ENCODE peak calls at places on chromosomes 7 and 10, in nine cellular contexts. One of them, this sample, is unnamed.

GRCh38 chr10:74293686-74294365 is 142.8 kb downstream of the ADK start:
- DNase-seq in activated CD4-positive, CD25-positive, alpha-beta regulatory T cell treated with anti-CD3 and anti-CD28 coated beads, Interleukin-2, amount 50 U/mL, for 72 hours: no peak
- DNase-seq in stimulated activated CD4-positive, alpha-beta T cell treated with anti-CD3 and anti-CD28 coated beads, Interleukin-2, amount 100 ng/mL, for 4 hours: no peak
- DNase-seq in stimulated activated naive B cell treated with anti-CD40 and anti-IgM and Interleukin-4, amounts not matched to agents 10 μg/mL and 1 μg/mL and 100 μg/mL, for 72 hours: no peak
- DNase-seq in substantia nigra: no peak
- DNase-seq in naive thymus-derived CD8-positive, alpha-beta T cell: no peak
- DNase-seq in mesendoderm: no peak
- DNase-seq in mesenteric fat pad: no peak
- DNase-seq in T-helper 17 cell: no peak
- DNase-seq in this sample: no peak

GRCh38 chr7:28708033-28708451 is 250.1 kb downstream of the TRIL start:
- DNase-seq in activated CD4-positive, CD25-positive, alpha-beta regulatory T cell treated with anti-CD3 and anti-CD28 coated beads, Interleukin-2, amount 50 U/mL, for 72 hours: no peak
- DNase-seq in stimulated activated CD4-positive, alpha-beta T cell treated with anti-CD3 and anti-CD28 coated beads, Interleukin-2, amount 100 ng/mL, for 4 hours: no peak
- DNase-seq in stimulated activated naive B cell treated with anti-CD40 and anti-IgM and Interleukin-4, amounts not matched to agents 10 μg/mL and 1 μg/mL and 100 μg/mL, for 72 hours: no peak
- DNase-seq in substantia nigra: no peak
- DNase-seq in naive thymus-derived CD8-positive, alpha-beta T cell: no peak
- DNase-seq in mesendoderm: peak; percentile 63
- DNase-seq in mesenteric fat pad: no peak
- DNase-seq in T-helper 17 cell: no peak
- DNase-seq in this sample: no peak

GRCh38 chr10:4766449-4766848 is 59.6 kb upstream of the AKR1E2 start:
- DNase-seq in activated CD4-positive, CD25-positive, alpha-beta regulatory T cell treated with anti-CD3 and anti-CD28 coated beads, Interleukin-2, amount 50 U/mL, for 72 hours: no peak
- DNase-seq in stimulated activated CD4-positive, alpha-beta T cell treated with anti-CD3 and anti-CD28 coated beads, Interleukin-2, amount 100 ng/mL, for 4 hours: no peak
- DNase-seq in stimulated activated naive B cell treated with anti-CD40 and anti-IgM and Interleukin-4, amounts not matched to agents 10 μg/mL and 1 μg/mL and 100 μg/mL, for 72 hours: no peak
- DNase-seq in substantia nigra: no peak
- DNase-seq in naive thymus-derived CD8-positive, alpha-beta T cell: no peak
- DNase-seq in mesendoderm: no peak
- DNase-seq in mesenteric fat pad: no peak
- DNase-seq in T-helper 17 cell: no peak
- DNase-seq in this sample: no peak

GRCh38 chr10:103551619-103552602 is 58.4 kb downstream of the NEURL1 start:
- DNase-seq in activated CD4-positive, CD25-positive, alpha-beta regulatory T cell treated with anti-CD3 and anti-CD28 coated beads, Interleukin-2, amount 50 U/mL, for 72 hours: no peak
- DNase-seq in stimulated activated CD4-positive, alpha-beta T cell treated with anti-CD3 and anti-CD28 coated beads, Interleukin-2, amount 100 ng/mL, for 4 hours: no peak
- DNase-seq in stimulated activated naive B cell treated with anti-CD40 and anti-IgM and Interleukin-4, amounts not matched to agents 10 μg/mL and 1 μg/mL and 100 μg/mL, for 72 hours: no peak
- DNase-seq in substantia nigra: no peak
- DNase-seq in naive thymus-derived CD8-positive, alpha-beta T cell: no peak
- DNase-seq in mesendoderm: no peak
- DNase-seq in mesenteric fat pad: no peak
- DNase-seq in T-helper 17 cell: no peak
- DNase-seq in this sample: no peak

GRCh38 chr7:80018941-80019808 is 115.5 kb upstream of the GNAI1 start:
- DNase-seq in activated CD4-positive, CD25-positive, alpha-beta regulatory T cell treated with anti-CD3 and anti-CD28 coated beads, Interleukin-2, amount 50 U/mL, for 72 hours: peak; percentile 43
- DNase-seq in stimulated activated CD4-positive, alpha-beta T cell treated with anti-CD3 and anti-CD28 coated beads, Interleukin-2, amount 100 ng/mL, for 4 hours: peak; percentile 0
- DNase-seq in stimulated activated naive B cell treated with anti-CD40 and anti-IgM and Interleukin-4, amounts not matched to agents 10 μg/mL and 1 μg/mL and 100 μg/mL, for 72 hours: no peak
- DNase-seq in substantia nigra: peak; percentile 31
- DNase-seq in naive thymus-derived CD8-positive, alpha-beta T cell: peak; percentile 14
- DNase-seq in mesendoderm: peak; percentile 88
- DNase-seq in mesenteric fat pad: no peak
- DNase-seq in T-helper 17 cell: no peak
- DNase-seq in this sample: peak; percentile 8

GRCh38 chr10:106802949-106803348 is 361.6 kb downstream of the SORCS1 start:
- DNase-seq in activated CD4-positive, CD25-positive, alpha-beta regulatory T cell treated with anti-CD3 and anti-CD28 coated beads, Interleukin-2, amount 50 U/mL, for 72 hours: no peak
- DNase-seq in stimulated activated CD4-positive, alpha-beta T cell treated with anti-CD3 and anti-CD28 coated beads, Interleukin-2, amount 100 ng/mL, for 4 hours: no peak
- DNase-seq in stimulated activated naive B cell treated with anti-CD40 and anti-IgM and Interleukin-4, amounts not matched to agents 10 μg/mL and 1 μg/mL and 100 μg/mL, for 72 hours: no peak
- DNase-seq in substantia nigra: no peak
- DNase-seq in naive thymus-derived CD8-positive, alpha-beta T cell: no peak
- DNase-seq in mesendoderm: no peak
- DNase-seq in mesenteric fat pad: no peak
- DNase-seq in T-helper 17 cell: no peak
- DNase-seq in this sample: no peak

GRCh38 chr10:36224431-36224985 is 582.4 kb upstream of the FZD8 start:
- DNase-seq in activated CD4-positive, CD25-positive, alpha-beta regulatory T cell treated with anti-CD3 and anti-CD28 coated beads, Interleukin-2, amount 50 U/mL, for 72 hours: no peak
- DNase-seq in stimulated activated CD4-positive, alpha-beta T cell treated with anti-CD3 and anti-CD28 coated beads, Interleukin-2, amount 100 ng/mL, for 4 hours: no peak
- DNase-seq in stimulated activated naive B cell treated with anti-CD40 and anti-IgM and Interleukin-4, amounts not matched to agents 10 μg/mL and 1 μg/mL and 100 μg/mL, for 72 hours: no peak
- DNase-seq in substantia nigra: no peak
- DNase-seq in naive thymus-derived CD8-positive, alpha-beta T cell: no peak
- DNase-seq in mesendoderm: no peak
- DNase-seq in mesenteric fat pad: no peak
- DNase-seq in T-helper 17 cell: no peak
- DNase-seq in this sample: no peak

GRCh38 chr7:136405931-136406777 is 429.0 kb upstream of the MTPN start:
- DNase-seq in activated CD4-positive, CD25-positive, alpha-beta regulatory T cell treated with anti-CD3 and anti-CD28 coated beads, Interleukin-2, amount 50 U/mL, for 72 hours: no peak
- DNase-seq in stimulated activated CD4-positive, alpha-beta T cell treated with anti-CD3 and anti-CD28 coated beads, Interleukin-2, amount 100 ng/mL, for 4 hours: no peak
- DNase-seq in stimulated activated naive B cell treated with anti-CD40 and anti-IgM and Interleukin-4, amounts not matched to agents 10 μg/mL and 1 μg/mL and 100 μg/mL, for 72 hours: peak; percentile 3
- DNase-seq in substantia nigra: peak; percentile 19
- DNase-seq in naive thymus-derived CD8-positive, alpha-beta T cell: no peak
- DNase-seq in mesendoderm: peak; percentile 88
- DNase-seq in mesenteric fat pad: no peak
- DNase-seq in T-helper 17 cell: no peak
- DNase-seq in this sample: no peak

GRCh38 chr10:114957122-114957521 is 19.1 kb downstream of the TRUB1 start:
- DNase-seq in activated CD4-positive, CD25-positive, alpha-beta regulatory T cell treated with anti-CD3 and anti-CD28 coated beads, Interleukin-2, amount 50 U/mL, for 72 hours: no peak
- DNase-seq in stimulated activated CD4-positive, alpha-beta T cell treated with anti-CD3 and anti-CD28 coated beads, Interleukin-2, amount 100 ng/mL, for 4 hours: no peak
- DNase-seq in stimulated activated naive B cell treated with anti-CD40 and anti-IgM and Interleukin-4, amounts not matched to agents 10 μg/mL and 1 μg/mL and 100 μg/mL, for 72 hours: no peak
- DNase-seq in substantia nigra: no peak
- DNase-seq in naive thymus-derived CD8-positive, alpha-beta T cell: no peak
- DNase-seq in mesendoderm: no peak
- DNase-seq in mesenteric fat pad: no peak
- DNase-seq in T-helper 17 cell: no peak
- DNase-seq in this sample: no peak

GRCh38 chr10:37826806-37827205 is 30.6 kb downstream of the ZNF248 start:
- DNase-seq in activated CD4-positive, CD25-positive, alpha-beta regulatory T cell treated with anti-CD3 and anti-CD28 coated beads, Interleukin-2, amount 50 U/mL, for 72 hours: no peak
- DNase-seq in stimulated activated CD4-positive, alpha-beta T cell treated with anti-CD3 and anti-CD28 coated beads, Interleukin-2, amount 100 ng/mL, for 4 hours: no peak
- DNase-seq in stimulated activated naive B cell treated with anti-CD40 and anti-IgM and Interleukin-4, amounts not matched to agents 10 μg/mL and 1 μg/mL and 100 μg/mL, for 72 hours: no peak
- DNase-seq in substantia nigra: no peak
- DNase-seq in naive thymus-derived CD8-positive, alpha-beta T cell: no peak
- DNase-seq in mesendoderm: no peak
- DNase-seq in mesenteric fat pad: no peak
- DNase-seq in T-helper 17 cell: no peak
- DNase-seq in this sample: no peak

GRCh38 chr10:108911814-108912541 is 1011.3 kb downstream of the XPNPEP1 start:
- DNase-seq in activated CD4-positive, CD25-positive, alpha-beta regulatory T cell treated with anti-CD3 and anti-CD28 coated beads, Interleukin-2, amount 50 U/mL, for 72 hours: no peak
- DNase-seq in stimulated activated CD4-positive, alpha-beta T cell treated with anti-CD3 and anti-CD28 coated beads, Interleukin-2, amount 100 ng/mL, for 4 hours: no peak
- DNase-seq in stimulated activated naive B cell treated with anti-CD40 and anti-IgM and Interleukin-4, amounts not matched to agents 10 μg/mL and 1 μg/mL and 100 μg/mL, for 72 hours: no peak
- DNase-seq in substantia nigra: peak; percentile 22
- DNase-seq in naive thymus-derived CD8-positive, alpha-beta T cell: no peak
- DNase-seq in mesendoderm: peak; percentile 96
- DNase-seq in mesenteric fat pad: no peak
- DNase-seq in T-helper 17 cell: no peak
- DNase-seq in this sample: no peak

GRCh38 chr7:66359656-66360211 is 154.6 kb downstream of the TPST1 start:
- DNase-seq in activated CD4-positive, CD25-positive, alpha-beta regulatory T cell treated with anti-CD3 and anti-CD28 coated beads, Interleukin-2, amount 50 U/mL, for 72 hours: no peak
- DNase-seq in stimulated activated CD4-positive, alpha-beta T cell treated with anti-CD3 and anti-CD28 coated beads, Interleukin-2, amount 100 ng/mL, for 4 hours: no peak
- DNase-seq in stimulated activated naive B cell treated with anti-CD40 and anti-IgM and Interleukin-4, amounts not matched to agents 10 μg/mL and 1 μg/mL and 100 μg/mL, for 72 hours: no peak
- DNase-seq in substantia nigra: no peak
- DNase-seq in naive thymus-derived CD8-positive, alpha-beta T cell: no peak
- DNase-seq in mesendoderm: no peak
- DNase-seq in mesenteric fat pad: no peak
- DNase-seq in T-helper 17 cell: no peak
- DNase-seq in this sample: no peak

This sample was measured in activated T-cell treated with anti-CD3 and anti-CD28 coated beads, Interleukin-2, amount 50 U/mL, for 4 hours.